ENCODE peak calls at places on chromosomes 6 and 20, in four cellular contexts. One of them, this sample, is unnamed.

GRCh38 chr20:9574182-9574581 is 59.8 kb downstream of the LAMP5 start:
- DNase-seq in RWPE1: no peak
- DNase-seq in kidney glomerular epithelial cell: no peak
- DNase-seq in left ventricle myocardium inferior: no peak
- DNase-seq in this sample: no peak

GRCh38 chr6:41557305-41557704 is 11.1 kb downstream of the FOXP4 start:
- DNase-seq in RWPE1: no peak
- DNase-seq in kidney glomerular epithelial cell: no peak
- DNase-seq in left ventricle myocardium inferior: no peak
- DNase-seq in this sample: no peak

GRCh38 chr6:97919631-97920030 is 636.6 kb upstream of the MMS22L start:
- DNase-seq in RWPE1: peak; percentile 2
- DNase-seq in kidney glomerular epithelial cell: no peak
- DNase-seq in left ventricle myocardium inferior: no peak
- DNase-seq in this sample: no peak

GRCh38 chr6:5213851-5214507 is 46.8 kb downstream of the LYRM4 start:
- DNase-seq in RWPE1: no peak
- DNase-seq in kidney glomerular epithelial cell: no peak
- DNase-seq in left ventricle myocardium inferior: no peak
- DNase-seq in this sample: no peak

GRCh38 chr20:63402178-63402859 is 41.2 kb upstream of the CHRNA4 start:
- DNase-seq in RWPE1: no peak
- DNase-seq in kidney glomerular epithelial cell: no peak
- DNase-seq in left ventricle myocardium inferior: no peak
- DNase-seq in this sample: peak; percentile 58

GRCh38 chr6:108589244-108589730 is 28.6 kb downstream of the FOXO3 start:
- DNase-seq in RWPE1: peak; percentile 93
- DNase-seq in kidney glomerular epithelial cell: peak; percentile 59
- DNase-seq in left ventricle myocardium inferior: peak; percentile 74
- DNase-seq in this sample: no peak

GRCh38 chr20:36919715-36920333 is 31.7 kb downstream of the SAMHD1 start:
- DNase-seq in RWPE1: peak; percentile 80
- DNase-seq in kidney glomerular epithelial cell: peak; percentile 43
- DNase-seq in left ventricle myocardium inferior: no peak
- DNase-seq in this sample: peak; percentile 67

GRCh38 chr20:63176035-63176434 is 39.9 kb downstream of the YTHDF1 start:
- DNase-seq in RWPE1: no peak
- DNase-seq in kidney glomerular epithelial cell: no peak
- DNase-seq in left ventricle myocardium inferior: no peak
- DNase-seq in this sample: no peak

GRCh38 chr6:152117156-152118129 is 310.0 kb downstream of the ESR1 start:
- DNase-seq in RWPE1: no peak
- DNase-seq in kidney glomerular epithelial cell: no peak
- DNase-seq in left ventricle myocardium inferior: no peak
- DNase-seq in this sample: no peak

GRCh38 chr20:47317127-47317895 is 39.2 kb downstream of the ZMYND8 start:
- DNase-seq in RWPE1: peak; percentile 100
- DNase-seq in kidney glomerular epithelial cell: peak; percentile 94
- DNase-seq in left ventricle myocardium inferior: peak; percentile 80
- DNase-seq in this sample: peak; percentile 98

GRCh38 chr6:2028457-2029038 is 216.9 kb downstream of the GMDS start:
- DNase-seq in RWPE1: no peak
- DNase-seq in kidney glomerular epithelial cell: no peak
- DNase-seq in left ventricle myocardium inferior: no peak
- DNase-seq in this sample: no peak